ENCODE peak calls at places on chromosome 2, in nine cellular contexts. O is uterus; F is neuronal stem cell; J is lower lobe of right lung; E is hepatocyte; H is naive thymus-derived CD4-positive, alpha-beta T cell; X is heart left ventricle; V is ovary; Y is A549. K is an unnamed sample.

GRCh38 chr2:149399934-149400615 is 69.7 kb downstream of the LYPD6 start:
- DNase-seq in O (no peak), F (no peak), J (no peak), E (no peak), H (no peak), X (no peak), V (no peak), Y (no peak), K (no peak)

GRCh38 chr2:122009546-122009945 is 254.1 kb downstream of the TSN start:
- DNase-seq in O (no peak), F (no peak), J (no peak), E (no peak), H (no peak), X (no peak), V (no peak), Y (no peak), K (no peak)

GRCh38 chr2:239574434-239575156 is 173.8 kb upstream of the HDAC4 start:
- DNase-seq in O (no peak), F (no peak), J (peak; percentile 39), E (peak; percentile 73), H (no peak), X (peak; percentile 60), V (no peak), Y (no peak), K (peak; percentile 37)

GRCh38 chr2:108593547-108594098 is 59.4 kb downstream of the LIMS1 start:
- DNase-seq in O (no peak), F (no peak), J (no peak), E (no peak), H (no peak), X (no peak), V (no peak), Y (no peak), K (no peak)

GRCh38 chr2:45851111-45851510 is 199.6 kb downstream of the PRKCE start:
- DNase-seq in O (no peak), F (no peak), J (no peak), E (no peak), H (no peak), X (no peak), V (no peak), Y (no peak), K (no peak)

GRCh38 chr2:64876137-64876647 is 113.0 kb upstream of the SLC1A4 start:
- DNase-seq in O (peak; percentile 43), F (peak; percentile 76), J (no peak), E (peak; percentile 81), H (no peak), X (no peak), V (no peak), Y (peak; percentile 59), K (peak; percentile 69)

GRCh38 chr2:27369471-27370025 is 590 bp downstream of the EIF2B4 start:
- DNase-seq in O (no peak), F (no peak), J (no peak), E (no peak), H (no peak), X (no peak), V (no peak), Y (peak; percentile 91), K (peak; percentile 77)

GRCh38 chr2:6081542-6081872 is 389.3 kb downstream of the SOX11 start:
- DNase-seq in O (no peak), F (peak; percentile 67), J (no peak), E (no peak), H (no peak), X (no peak), V (no peak), Y (no peak), K (no peak)

GRCh38 chr2:137607722-137608121 is 356.6 kb upstream of the HNMT start:
- DNase-seq in O (no peak), F (no peak), J (no peak), E (no peak), H (no peak), X (no peak), V (no peak), Y (no peak), K (no peak)

GRCh38 chr2:221075203-221075602 is 496.9 kb downstream of the EPHA4 start:
- DNase-seq in O (no peak), F (no peak), J (no peak), E (no peak), H (no peak), X (no peak), V (no peak), Y (no peak), K (no peak)

GRCh38 chr2:226893206-226893605 is 57.4 kb downstream of the RHBDD1 start:
- DNase-seq in O (no peak), F (no peak), J (no peak), E (no peak), H (no peak), X (no peak), V (no peak), Y (no peak), K (no peak)

GRCh38 chr2:23545811-23546210 is 160.8 kb downstream of the KLHL29 start:
- DNase-seq in O (no peak), F (no peak), J (no peak), E (no peak), H (no peak), X (peak; percentile 57), V (no peak), Y (no peak), K (no peak)

GRCh38 chr2:172273910-172274571 is 153.3 kb upstream of the ITGA6 start:
- DNase-seq in O (no peak), F (no peak), J (no peak), E (no peak), H (no peak), X (no peak), V (no peak), Y (no peak), K (no peak)

GRCh38 chr2:179440642-179441251 is 176.1 kb upstream of the SESTD1 start:
- DNase-seq in O (no peak), F (no peak), J (no peak), E (peak; percentile 46), H (no peak), X (no peak), V (no peak), Y (no peak), K (no peak)

GRCh38 chr2:41880561-41881243 is 167.1 kb upstream of the PKDCC start:
- DNase-seq in O (no peak), F (no peak), J (no peak), E (no peak), H (no peak), X (no peak), V (no peak), Y (no peak), K (no peak)

GRCh38 chr2:174024524-174025270 is 59.5 kb upstream of the SP3 start:
- DNase-seq in O (peak; percentile 93), F (no peak), J (peak; percentile 71), E (peak; percentile 77), H (no peak), X (peak; percentile 91), V (peak; percentile 84), Y (no peak), K (peak; percentile 89)
- H3K4me3 ChIP-seq in O (no peak overlapping the region), F (no peak overlapping the region), J (peak overlapping the region; percentile 15), E (no peak overlapping the region), H (no peak overlapping the region), X (peak overlapping the region; percentile 27), V (peak overlapping the region; percentile 15), Y (no peak overlapping the region), K (no peak overlapping the region)

GRCh38 chr2:241139531-241140444 is 9.5 kb downstream of the PASK start:
- DNase-seq in O (no peak), F (no peak), J (no peak), E (no peak), H (no peak), X (no peak), V (no peak), Y (no peak), K (peak; percentile 55)

GRCh38 chr2:241138471-241138870 is 10.8 kb downstream of the PASK start:
- DNase-seq in O (no peak), F (no peak), J (no peak), E (no peak), H (no peak), X (no peak), V (no peak), Y (no peak), K (no peak)

GRCh38 chr2:241141214-241141770 is 8.0 kb downstream of the PASK start:
- DNase-seq in O (no peak), F (no peak), J (no peak), E (no peak), H (no peak), X (no peak), V (no peak), Y (no peak), K (no peak)

GRCh38 chr2:241142063-241142462 is 7.2 kb downstream of the PASK start:
- DNase-seq in O (no peak), F (no peak), J (no peak), E (no peak), H (no peak), X (no peak), V (no peak), Y (no peak), K (peak; percentile 48)

GRCh38 chr2:241140445-241140840 is 8.8 kb downstream of the PASK start:
- DNase-seq in O (no peak), F (no peak), J (no peak), E (no peak), H (no peak), X (no peak), V (no peak), Y (no peak), K (peak; percentile 30)
- H3K27ac ChIP-seq in O (no peak overlapping the region), F (no peak overlapping the region), J (no peak overlapping the region), E (no peak overlapping the region), H (no peak overlapping the region), X (no peak overlapping the region), V (no peak overlapping the region), Y (no peak overlapping the region), K (no peak overlapping the region)

GRCh38 chr2:43087413-43087812 is 139.0 kb downstream of the ZFP36L2 start:
- DNase-seq in O (no peak), F (no peak), J (no peak), E (no peak), H (no peak), X (no peak), V (no peak), Y (no peak), K (no peak)
- H3K4me1 ChIP-seq in O (peaks cover 43% of the 10 kb centered on the region), F (peaks cover 39% of the 10 kb centered on the region), J (peaks cover 51% of the 10 kb centered on the region), E (peaks cover 63% of the 10 kb centered on the region), H (no peaks in the 10 kb centered on the region), X (peaks cover 41% of the 10 kb centered on the region), V (peaks cover 25% of the 10 kb centered on the region), Y (peaks cover 69% of the 10 kb centered on the region), K (no peaks in the 10 kb centered on the region)

GRCh38 chr2:36356990-36357505 is 1.5 kb downstream of the CRIM1 start:
- DNase-seq in O (peak; percentile 40), F (no peak), J (no peak), E (peak; percentile 61), H (peak; percentile 38), X (no peak), V (no peak), Y (no peak), K (no peak)

GRCh38 chr2:36355157-36355889 is at the start of gene CRIM1:
- DNase-seq in O (peak; percentile 89), F (peak; percentile 81), J (peak; percentile 91), E (peak; percentile 96), H (peak; percentile 72), X (peak; percentile 93), V (peak; percentile 91), Y (peak; percentile 70), K (peak; percentile 93)

GRCh38 chr2:36354816-36355156 is 792 bp upstream of the CRIM1 start:
- DNase-seq in O (no peak), F (no peak), J (no peak), E (no peak), H (no peak), X (no peak), V (no peak), Y (no peak), K (no peak)

GRCh38 chr2:36356199-36356989 is 816 bp downstream of the CRIM1 start:
- DNase-seq in O (peak; percentile 53), F (peak; percentile 39), J (peak; percentile 78), E (peak; percentile 68), H (peak; percentile 49), X (peak; percentile 78), V (peak; percentile 51), Y (no peak), K (peak; percentile 84)

GRCh38 chr2:36355890-36356198 is 266 bp downstream of the CRIM1 start:
- DNase-seq in O (no peak), F (no peak), J (no peak), E (no peak), H (no peak), X (no peak), V (no peak), Y (no peak), K (no peak)
- H3K4me3 ChIP-seq in O (peak overlapping the region; percentile 87), F (peak overlapping the region; percentile 71), J (peak overlapping the region; percentile 86), E (peak overlapping the region; percentile 95), H (no peak overlapping the region), X (peak overlapping the region; percentile 70), V (peak overlapping the region; percentile 68), Y (peak overlapping the region; percentile 90), K (peak overlapping the region; percentile 99)

K was measured in aorta.